ENCODE peak calls at places on chromosomes 4 and X, in eight cellular contexts. W is GM23248, I is astrocyte, R is DND-41, S is neural progenitor cell, D is H1, Q is PC-9, H is hepatocyte. V is an unnamed sample.

GRCh38 chr4:3860061-3860912 is 94.1 kb downstream of the ADRA2C start:
- DNase-seq in W (no peak), I (no peak), R (no peak), S (no peak), D (no peak), Q (no peak), H (no peak), V (no peak)

GRCh38 chrX:727738-728621 is 97.4 kb downstream of the SHOX start:
- DNase-seq in W (peak; percentile 4), I (no peak), R (no peak), S (peak; percentile 65), D (peak; percentile 15), Q (no peak), H (peak; percentile 23), V (peak; percentile 24)

GRCh38 chrX:10769165-10769564 is 148.8 kb upstream of the MID1 start:
- DNase-seq in W (peak; percentile 71), I (peak; percentile 23), R (no peak), S (peak; percentile 75), D (no peak), Q (no peak), H (peak; percentile 33), V (peak; percentile 24)

GRCh38 chr4:140097572-140097971 is 56.4 kb downstream of the MAML3 start:
- DNase-seq in W (no peak), I (no peak), R (no peak), S (no peak), D (no peak), Q (peak; percentile 90), H (no peak), V (no peak)

GRCh38 chr4:47528651-47529050 is 43.6 kb downstream of the ATP10D start:
- DNase-seq in W (peak; percentile 80), I (peak; percentile 94), R (no peak), S (no peak), D (no peak), Q (no peak), H (no peak), V (no peak)

GRCh38 chrX:123085311-123085940 is 98.7 kb upstream of the GRIA3 start:
- DNase-seq in W (no peak), I (peak; percentile 19), R (no peak), S (peak; percentile 11), D (peak; percentile 7), Q (no peak), H (no peak), V (no peak)

GRCh38 chr4:37623125-37623524 is 63.1 kb downstream of the RELL1 start:
- DNase-seq in W (no peak), I (peak; percentile 22), R (no peak), S (no peak), D (no peak), Q (no peak), H (no peak), V (no peak)

GRCh38 chr4:139956436-139957107 is 197.4 kb downstream of the MAML3 start:
- DNase-seq in W (no peak), I (peak; percentile 47), R (no peak), S (peak; percentile 24), D (no peak), Q (no peak), H (no peak), V (no peak)

GRCh38 chrX:26788402-26788998 is 572.5 kb downstream of the MAGEB5 start:
- DNase-seq in W (no peak), I (no peak), R (no peak), S (no peak), D (no peak), Q (no peak), H (no peak), V (no peak)

GRCh38 chr4:138053601-138054322 is 188.4 kb downstream of the SLC7A11 start:
- DNase-seq in W (peak; percentile 95), I (peak; percentile 92), R (no peak), S (no peak), D (no peak), Q (peak; percentile 74), H (peak; percentile 78), V (no peak)

GRCh38 chrX:98071331-98071730 is 1187.6 kb downstream of the RPA4 start:
- DNase-seq in W (no peak), I (no peak), R (no peak), S (no peak), D (no peak), Q (no peak), H (no peak), V (no peak)

GRCh38 chrX:46301903-46302302 is 243.3 kb downstream of the ZNF674 start:
- DNase-seq in W (no peak), I (no peak), R (no peak), S (no peak), D (no peak), Q (no peak), H (no peak), V (no peak)

GRCh38 chr4:176300565-176300964 is 19.2 kb upstream of the SPCS3 start:
- DNase-seq in W (no peak), I (no peak), R (no peak), S (no peak), D (no peak), Q (no peak), H (no peak), V (no peak)

DNA sequence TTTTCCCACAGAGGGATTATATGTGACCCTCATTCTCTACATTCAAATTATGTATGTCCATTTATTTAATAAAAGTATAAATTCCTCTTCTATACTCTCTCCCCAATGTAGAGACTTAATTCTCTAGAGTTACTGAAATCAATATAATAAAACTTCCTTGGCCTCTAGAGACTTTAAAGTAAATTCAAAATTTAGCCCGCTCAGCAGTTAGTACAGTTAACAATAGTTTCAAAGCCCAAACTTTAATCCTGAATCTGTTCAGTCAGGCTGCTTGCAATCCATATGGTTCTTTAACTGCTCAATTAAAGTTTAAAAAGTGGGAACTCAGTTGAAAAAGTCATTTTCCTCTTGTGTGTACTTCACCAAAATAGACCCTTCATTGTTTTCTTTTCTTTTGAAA is 2558.4 kb downstream of the ARAP2 start:
- DNase-seq in W (no peak), I (no peak), R (no peak), S (no peak), D (no peak), Q (no peak), H (no peak), V (no peak)
- H2AFZ ChIP-seq in W (no peak overlapping the region), I (no peak overlapping the region), R (no peak overlapping the region), S (no peak overlapping the region), D (no peak overlapping the region), Q (no peak overlapping the region), H (no peak overlapping the region), V (no peak overlapping the region)

GRCh38 chr4:89491731-89492235 is 184.2 kb upstream of the GPRIN3 start:
- DNase-seq in W (no peak), I (peak; percentile 7), R (no peak), S (no peak), D (no peak), Q (no peak), H (no peak), V (no peak)
- H3K27ac ChIP-seq in W (peak overlapping the region; percentile 59), I (peak overlapping the region; percentile 48), R (no peak overlapping the region), S (no peak overlapping the region), D (no peak overlapping the region), Q (no peak overlapping the region), H (no peak overlapping the region), V (no peak overlapping the region)

DNA sequence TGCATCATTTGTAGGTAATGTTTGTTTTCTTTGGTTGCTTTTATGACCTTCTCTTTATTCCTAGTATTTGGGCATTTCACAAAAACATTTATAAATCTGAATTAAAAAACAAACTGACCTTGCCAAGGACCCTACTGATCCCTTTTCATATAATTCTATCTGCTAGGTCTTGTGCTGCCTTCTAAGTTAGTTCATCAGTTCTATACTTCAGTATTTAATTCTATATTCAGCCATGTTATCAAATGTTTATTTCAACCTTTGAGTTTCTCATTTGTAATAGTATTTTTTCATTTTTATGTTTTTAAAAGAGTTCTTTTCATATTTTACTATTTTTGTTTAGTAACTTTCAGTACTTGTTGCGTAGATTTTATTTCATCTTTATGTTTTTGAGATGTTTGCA is 155.3 kb downstream of the SNCA start:
- DNase-seq in W (no peak), I (no peak), R (no peak), S (no peak), D (no peak), Q (no peak), H (no peak), V (no peak)
- H2AFZ ChIP-seq in W (no peak overlapping the region), I (no peak overlapping the region), R (peak overlapping the region; percentile 64), S (peak overlapping the region; percentile 81), D (peak overlapping the region; percentile 28), Q (no peak overlapping the region), H (no peak overlapping the region), V (peak overlapping the region; percentile 60)

DNA sequence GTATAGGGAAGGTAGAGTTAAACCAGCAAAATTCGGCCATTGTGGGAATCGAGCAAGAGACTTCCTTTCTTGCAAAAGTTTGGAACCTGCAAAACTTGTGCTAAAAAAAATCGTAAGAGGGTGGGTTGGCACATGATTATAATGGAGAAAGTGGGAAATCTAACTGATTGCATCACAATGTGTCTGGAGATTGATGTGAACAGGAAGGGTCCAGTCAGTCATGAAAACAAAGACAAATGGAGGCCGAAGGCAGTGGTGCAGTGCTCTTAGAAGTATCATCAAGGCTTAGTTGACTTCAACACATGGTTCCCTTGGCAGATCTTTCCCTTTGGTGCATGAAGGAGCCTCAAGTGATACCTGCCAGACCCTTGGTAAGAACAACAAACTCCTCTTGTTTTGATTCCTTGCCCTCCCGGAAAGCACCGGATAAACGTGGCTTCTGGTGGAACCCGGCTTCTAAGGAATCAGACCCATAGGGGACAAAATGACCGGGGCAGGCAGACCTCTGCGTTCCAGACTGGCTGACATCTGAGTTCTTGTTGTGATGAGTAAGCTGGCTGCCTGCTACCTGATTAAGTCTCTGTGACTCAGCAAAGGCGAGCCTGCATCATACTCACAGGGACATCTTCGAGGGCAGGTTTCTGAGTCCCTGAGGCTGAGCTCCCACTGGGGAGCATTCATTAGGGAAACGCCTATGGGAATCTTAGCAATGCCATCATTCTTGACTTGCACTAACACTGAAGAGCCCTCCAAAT is 87.7 kb upstream of the MAP3K15 start:
- DNase-seq in W (peak; percentile 88), I (peak; percentile 76), R (no peak), S (no peak), D (no peak), Q (peak; percentile 83), H (no peak), V (no peak)
- H3K27ac ChIP-seq in W (peak overlapping the region; percentile 78), I (peak overlapping the region; percentile 55), R (no peak overlapping the region), S (no peak overlapping the region), D (no peak overlapping the region), Q (peak overlapping the region; percentile 69), H (no peak overlapping the region), V (no peak overlapping the region)

GRCh38 chrX:42673411-42673810 is 104.6 kb downstream of the PPP1R2C start:
- DNase-seq in W (no peak), I (no peak), R (no peak), S (no peak), D (no peak), Q (no peak), H (peak; percentile 18), V (no peak)

GRCh38 chrX:42684062-42684461 is 93.9 kb downstream of the PPP1R2C start:
- DNase-seq in W (no peak), I (no peak), R (no peak), S (no peak), D (no peak), Q (no peak), H (no peak), V (no peak)

GRCh38 chrX:42680651-42681050 is 97.3 kb downstream of the PPP1R2C start:
- DNase-seq in W (no peak), I (peak; percentile 12), R (no peak), S (peak; percentile 57), D (peak; percentile 10), Q (no peak), H (peak; percentile 46), V (peak; percentile 1)

DNA sequence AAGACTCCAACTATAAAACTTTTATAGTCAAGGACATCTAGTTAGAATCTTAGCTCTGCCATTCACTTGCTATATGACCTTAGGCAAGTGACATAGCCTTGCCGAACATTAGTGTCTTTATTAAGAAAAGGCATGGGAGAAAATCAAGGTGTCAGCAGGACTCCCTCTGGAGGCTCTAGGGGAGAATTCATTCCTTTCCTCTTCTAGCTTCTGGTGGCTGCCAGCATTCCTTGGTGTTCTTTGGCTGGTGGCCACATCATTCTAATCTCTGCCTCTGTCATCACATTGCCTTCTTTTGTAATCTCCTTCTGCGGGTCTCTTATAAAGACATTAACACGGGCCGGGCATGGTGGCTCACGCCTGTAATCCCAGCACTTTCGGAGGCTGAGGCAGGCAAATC is 99.8 kb downstream of the PPP1R2C start:
- DNase-seq in W (peak; percentile 12), I (no peak), R (no peak), S (no peak), D (no peak), Q (no peak), H (peak; percentile 7), V (no peak)
- H2AFZ ChIP-seq in W (no peak overlapping the region), I (no peak overlapping the region), R (no peak overlapping the region), S (no peak overlapping the region), D (no peak overlapping the region), Q (no peak overlapping the region), H (no peak overlapping the region), V (no peak overlapping the region)